ENCODE peak calls at places on chromosome 19, in five cellular contexts. A is left ventricle myocardium inferior; X is ecto neural progenitor cell; L is HT-29; R is activated CD4-positive, alpha-beta T cell treated with anti-CD3 and anti-CD28 coated beads, Interleukin-2, amount 10 ng/mL, durations not matched to agents 7 days and 5 days. S is an unnamed sample.

GRCh38 chr19:49422407-49423277 is 599 bp downstream of the PTH2 start:
- DNase-seq in A (peak), X (peak), L (no peak), R (peak), S (peak)

GRCh38 chr19:3656747-3657394 is 30.3 kb upstream of the CACTIN start:
- DNase-seq in A (no peak), X (no peak), L (no peak), R (no peak), S (no peak)

GRCh38 chr19:36214388-36215275 is at the start of the genes ZNF146 and ZNF565:
- DNase-seq in A (peak), X (peak), L (peak), R (peak), S (peak)

GRCh38 chr19:16598848-16599247 is 26.6 kb upstream of the SLC35E1 start:
- DNase-seq in A (no peak), X (no peak), L (no peak), R (no peak), S (no peak)

GRCh38 chr19:19860756-19861390 is 4.8 kb upstream of the ZNF253 start:
- DNase-seq in A (no peak), X (peak), L (no peak), R (peak), S (peak)

GRCh38 chr19:7916908-7917291 is 2.3 kb downstream of the TGFBR3L start:
- DNase-seq in A (no peak), X (no peak), L (no peak), R (no peak), S (no peak)

GRCh38 chr19:974564-975257 is 9.4 kb upstream of the WDR18 start:
- DNase-seq in A (no peak), X (no peak), L (no peak), R (no peak), S (no peak)

GRCh38 chr19:11530432-11530831 is 1.5 kb upstream of the ECSIT start:
- DNase-seq in A (peak), X (peak), L (peak), R (peak), S (peak)

GRCh38 chr19:4488496-4488895 is 16.4 kb downstream of the HDGFL2 start:
- DNase-seq in A (no peak), X (no peak), L (no peak), R (no peak), S (no peak)

GRCh38 chr19:40274585-40275544 is 10.3 kb downstream of the AKT2 start:
- DNase-seq in A (no peak), X (no peak), L (no peak), R (peak), S (no peak)

GRCh38 chr19:3153286-3154230 is 17.7 kb downstream of the GNA15 start:
- DNase-seq in A (no peak), X (no peak), L (no peak), R (no peak), S (no peak)

GRCh38 chr19:2602391-2603181 is 99.9 kb downstream of the GNG7 start:
- DNase-seq in A (peak), X (peak), L (peak), R (no peak), S (no peak)

GRCh38 chr19:16670291-16670690 is 9.4 kb downstream of the TMEM38A start:
- DNase-seq in A (no peak), X (no peak), L (no peak), R (no peak), S (no peak)

GRCh38 chr19:31339405-31339804 is 9.8 kb downstream of the TSHZ3 start:
- DNase-seq in A (no peak), X (no peak), L (peak), R (no peak), S (no peak)

GRCh38 chr19:45876411-45877197 is 9.3 kb downstream of the IRF2BP1 start:
- DNase-seq in A (peak), X (peak), L (peak), R (no peak), S (no peak)

GRCh38 chr19:4971424-4971793 is 2.5 kb downstream of the KDM4B start:
- DNase-seq in A (no peak), X (no peak), L (peak), R (peak), S (peak)

GRCh38 chr19:10009714-10010224 is 535 bp downstream of the COL5A3 start:
- DNase-seq in A (no peak), X (no peak), L (no peak), R (no peak), S (no peak)

GRCh38 chr19:2181618-2181997 is 17.9 kb downstream of the DOT1L start:
- DNase-seq in A (no peak), X (no peak), L (no peak), R (no peak), S (no peak)

GRCh38 chr19:50510700-50511068 is 307 bp downstream of the JOSD2 start:
- DNase-seq in A (no peak), X (no peak), L (no peak), R (no peak), S (no peak)

GRCh38 chr19:4638330-4638729 is 986 bp upstream of the TNFAIP8L1 start:
- DNase-seq in A (peak), X (no peak), L (no peak), R (no peak), S (no peak)

GRCh38 chr19:51070334-51070886 is 5.5 kb upstream of the KLK13 start:
- DNase-seq in A (no peak), X (no peak), L (no peak), R (no peak), S (no peak)

GRCh38 chr19:40862333-40862732 is 12.1 kb upstream of the CYP2A6 start:
- DNase-seq in A (no peak), X (no peak), L (no peak), R (no peak), S (no peak)

GRCh38 chr19:49983645-49984229 is 22.8 kb upstream of the SIGLEC11 start:
- DNase-seq in A (peak), X (peak), L (peak), R (peak), S (peak)

GRCh38 chr19:50478901-50479715 is 2.5 kb upstream of the GARIN5A start:
- DNase-seq in A (no peak), X (peak), L (peak), R (no peak), S (no peak)

GRCh38 chr19:17658240-17658639 is 29.9 kb downstream of the UNC13A start:
- DNase-seq in A (no peak), X (no peak), L (no peak), R (no peak), S (no peak)

GRCh38 chr19:56348289-56348877 is 33.7 kb upstream of the ZSCAN5A start:
- DNase-seq in A (no peak), X (no peak), L (peak), R (peak), S (peak)

GRCh38 chr19:35357867-35358573 is at the start of gene FFAR3:
- DNase-seq in A (peak), X (no peak), L (no peak), R (no peak), S (no peak)

GRCh38 chr19:29576761-29577661 is 29.1 kb upstream of the POP4 start:
- DNase-seq in A (no peak), X (no peak), L (no peak), R (no peak), S (no peak)

GRCh38 chr19:13968383-13968935 is 16.1 kb downstream of the DCAF15 start:
- DNase-seq in A (no peak), X (no peak), L (no peak), R (no peak), S (no peak)

GRCh38 chr19:1945899-1946298 is 4.9 kb downstream of the CSNK1G2 start:
- DNase-seq in A (no peak), X (peak), L (no peak), R (peak), S (no peak)

GRCh38 chr19:28067882-28068281 is 1145.1 kb downstream of the UQCRFS1 start:
- DNase-seq in A (no peak), X (no peak), L (no peak), R (no peak), S (peak)

GRCh38 chr19:39413903-39414608 is 1.6 kb downstream of the PLEKHG2 start:
- DNase-seq in A (no peak), X (peak), L (no peak), R (no peak), S (no peak)

GRCh38 chr19:51111606-51112005 is 3.4 kb upstream of the CTU1 start:
- DNase-seq in A (no peak), X (no peak), L (peak), R (no peak), S (no peak)

GRCh38 chr19:17340302-17340870 is 3.0 kb downstream of the GTPBP3 start:
- DNase-seq in A (no peak), X (peak), L (peak), R (no peak), S (no peak)

GRCh38 chr19:17794731-17795494 is at the start of gene B3GNT3:
- DNase-seq in A (peak), X (no peak), L (peak), R (peak), S (no peak)

GRCh38 chr19:47663911-47664771 is 49.1 kb upstream of the EHD2 start:
- DNase-seq in A (peak), X (no peak), L (peak), R (no peak), S (no peak)

GRCh38 chr19:49643466-49643865 is 1.5 kb downstream of the SCAF1 start:
- DNase-seq in A (no peak), X (no peak), L (no peak), R (no peak), S (no peak)

GRCh38 chr19:17867087-17867486 is 4.7 kb upstream of the SLC5A5 start:
- DNase-seq in A (no peak), X (no peak), L (no peak), R (no peak), S (no peak)

S was measured in MM.1S.